ENCODE peak calls at places on chromosomes 3 and 15, in eight cellular contexts. J, C, D, X, P, S, T and O are unnamed samples. For H3K4me1, the result is how much of the 10 kb centered on the place peaks cover.

GRCh38 chr15:48625126-48625525 is 20.4 kb downstream of the FBN1 start:
- DNase-seq in J (no peak), C (no peak), D (no peak), P (no peak), X (no peak), S (no peak), T (peak), O (no peak)

GRCh38 chr3:50396502-50396901 is 37.2 kb upstream of the TMEM115 start:
- DNase-seq in C (peak), T (no peak), D (no peak), P (no peak), X (no peak), S (no peak), J (no peak), O (peak)

GRCh38 chr3:38651153-38651789 is 1.8 kb upstream of the SCN5A start:
- DNase-seq in D (peak), J (peak), S (peak), C (peak), T (peak), X (peak), P (peak), O (peak)

GRCh38 chr3:192933779-192934456 is 16.3 kb upstream of the MB21D2 start:
- DNase-seq in C (peak), T (peak), D (peak), X (no peak), J (no peak), S (no peak), P (no peak), O (peak)

GRCh38 chr3:9817437-9817836 is 7.4 kb downstream of the TTLL3 start:
- DNase-seq in J (no peak), C (peak), T (peak), X (no peak), D (no peak), S (no peak), P (no peak), O (no peak)

GRCh38 chr3:188848947-188849346 is 322.8 kb upstream of the TPRG1 start:
- DNase-seq in S (no peak), C (no peak), J (no peak), D (no peak), X (no peak), P (no peak), T (no peak), O (no peak)

GRCh38 chr3:74271541-74271940 is 342.9 kb downstream of the CNTN3 start:
- DNase-seq in C (no peak), J (no peak), X (no peak), S (no peak), T (no peak), D (no peak), P (no peak), O (no peak)

GRCh38 chr3:14802332-14802731 is 16.4 kb upstream of the FGD5 start:
- DNase-seq in C (no peak), S (peak), T (no peak), P (no peak), D (no peak), X (no peak), J (no peak), O (no peak)

GRCh38 chr3:186931487-186932280 is 1.4 kb downstream of the ST6GAL1 start:
- DNase-seq in P (peak), T (peak), X (peak), S (no peak), D (peak), C (peak), J (peak), O (peak)

GRCh38 chr3:170977911-170978310 is 48.6 kb downstream of the SLC2A2 start:
- DNase-seq in J (no peak), X (no peak), C (peak), D (peak), T (peak), P (no peak), S (no peak), O (no peak)

DNA sequence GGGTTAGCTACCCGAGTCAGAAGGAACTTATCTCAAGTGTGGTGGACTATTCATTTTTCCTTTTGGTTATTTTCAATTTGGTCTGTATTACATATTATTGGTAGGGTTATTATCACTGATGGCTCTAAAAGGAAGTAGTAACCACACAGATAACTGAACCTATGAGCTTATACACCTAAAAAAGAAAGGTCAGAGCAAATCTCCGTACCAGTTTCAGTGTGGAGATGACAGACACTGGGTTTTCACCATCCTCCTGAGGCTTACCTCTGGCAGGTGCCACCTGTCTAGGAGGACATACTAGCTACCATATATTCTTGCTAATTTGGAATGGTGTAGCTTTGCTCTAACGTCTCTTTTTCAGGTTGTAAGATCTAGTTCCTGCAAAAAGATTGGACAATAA is 10.2 kb downstream of the GAP43 start:
- DNase-seq in X (no peak), P (no peak), T (no peak), S (no peak), J (no peak), D (no peak), C (no peak), O (no peak)
- H3K4me1 ChIP-seq in X (under half), P (under half), T (under half), S (under half), J (under half), D (under half), C (under half), O (under half)

DNA sequence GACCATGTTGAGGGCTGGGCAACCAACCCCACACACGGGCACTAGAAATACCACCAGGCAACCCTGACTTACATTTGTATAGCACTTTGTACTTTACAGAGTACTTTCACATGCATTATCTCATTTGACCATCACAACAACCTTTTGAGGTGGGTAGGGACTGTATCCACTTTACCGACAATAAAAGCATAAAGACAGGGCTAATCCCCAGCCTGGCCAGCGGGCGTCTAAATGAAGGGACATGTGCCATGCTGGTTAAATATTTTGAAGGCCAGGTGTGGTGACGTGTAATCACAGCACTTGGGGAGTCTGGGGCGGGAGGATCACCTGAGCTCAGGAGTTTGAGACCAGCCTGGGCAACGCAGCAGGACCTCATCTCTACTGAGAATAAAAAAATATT is 23.6 kb downstream of the RASGRP1 start:
- DNase-seq in P (no peak), X (no peak), J (no peak), D (no peak), S (no peak), C (no peak), T (no peak), O (no peak)
- H3K4me1 ChIP-seq in P (half or more), X (under half), J (under half), D (under half), S (under half), C (under half), T (under half), O (under half)

GRCh38 chr15:78060232-78060631 is 17.3 kb downstream of the TBC1D2B start:
- DNase-seq in X (no peak), P (no peak), C (no peak), S (no peak), J (no peak), D (no peak), T (no peak), O (no peak)

GRCh38 chr15:78059110-78059839 is 18.2 kb downstream of the TBC1D2B start:
- DNase-seq in J (no peak), D (peak), X (no peak), P (no peak), S (no peak), T (no peak), C (no peak), O (peak)

GRCh38 chr15:78064544-78064943 is 13.0 kb downstream of the TBC1D2B start:
- DNase-seq in J (no peak), D (peak), X (no peak), T (peak), P (no peak), C (no peak), S (no peak), O (no peak)

GRCh38 chr15:78063966-78064365 is 13.5 kb downstream of the TBC1D2B start:
- DNase-seq in S (no peak), D (peak), C (no peak), J (no peak), T (no peak), P (no peak), X (no peak), O (no peak)

DNA sequence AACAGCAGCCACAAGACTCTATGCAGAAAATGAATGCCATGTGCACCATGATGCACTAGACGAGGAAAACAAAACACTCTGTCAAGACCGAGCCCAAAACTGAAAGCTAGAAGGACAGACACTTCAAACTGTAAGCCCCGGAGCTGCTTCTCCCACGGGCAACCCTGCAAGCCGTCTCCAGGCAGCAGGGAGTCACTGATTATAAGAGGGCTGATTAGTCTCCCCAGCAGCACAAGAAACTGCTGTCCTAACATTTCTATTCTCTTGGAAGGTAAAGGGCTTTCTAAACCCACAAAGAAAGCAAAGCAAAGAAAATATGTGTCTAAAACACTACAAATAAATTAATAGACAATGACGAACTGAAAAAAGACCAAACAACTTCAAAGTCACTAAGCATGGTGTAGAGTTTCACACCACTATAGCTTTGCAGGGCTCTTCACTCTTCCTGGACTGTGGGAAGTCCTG is 15.5 kb downstream of the TBC1D2B start:
- DNase-seq in C (no peak), S (no peak), D (peak), P (peak), J (no peak), T (peak), X (no peak), O (peak)
- H3K4me1 ChIP-seq in C (under half), S (under half), D (under half), P (half or more), J (half or more), T (under half), X (half or more), O (under half)

GRCh38 chr3:119305271-119305670 is 11.1 kb downstream of the ARHGAP31 start:
- DNase-seq in X (no peak), S (no peak), T (no peak), J (no peak), D (no peak), C (no peak), P (no peak), O (no peak)
- H3K4me1 ChIP-seq in X (under half), S (under half), T (under half), J (under half), D (under half), C (under half), P (under half), O (under half)

DNA sequence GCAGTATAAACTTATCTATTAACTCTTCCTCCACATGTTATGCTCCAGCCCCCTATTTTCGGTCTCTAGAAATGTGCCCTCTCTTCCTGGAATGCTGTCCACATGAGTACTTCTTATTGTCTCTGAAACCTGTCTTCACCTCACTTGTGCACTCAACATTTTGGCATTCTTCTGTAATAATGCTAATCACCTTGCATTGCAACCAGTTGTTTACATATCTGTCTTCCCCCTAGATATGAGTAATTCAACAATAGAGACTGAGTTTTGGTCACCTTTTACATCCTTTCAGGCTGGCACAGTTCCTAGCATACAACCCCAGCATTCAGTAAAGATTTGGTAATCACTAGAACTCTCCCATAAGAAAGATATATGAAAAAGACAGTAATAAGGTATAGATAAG is 17.2 kb downstream of the CCDC80 start:
- DNase-seq in T (no peak), S (no peak), D (no peak), X (no peak), P (no peak), C (peak), J (no peak), O (peak)
- H3K4me1 ChIP-seq in T (under half), S (under half), D (under half), X (under half), P (under half), C (under half), J (under half), O (under half)

GRCh38 chr3:48595075-48595525 is at the start of gene COL7A1:
- DNase-seq in X (no peak), P (no peak), T (no peak), S (no peak), D (no peak), J (no peak), C (no peak), O (no peak)
- H3K4me1 ChIP-seq in X (half or more), P (under half), T (under half), S (under half), D (half or more), J (under half), C (half or more), O (half or more)

DNA sequence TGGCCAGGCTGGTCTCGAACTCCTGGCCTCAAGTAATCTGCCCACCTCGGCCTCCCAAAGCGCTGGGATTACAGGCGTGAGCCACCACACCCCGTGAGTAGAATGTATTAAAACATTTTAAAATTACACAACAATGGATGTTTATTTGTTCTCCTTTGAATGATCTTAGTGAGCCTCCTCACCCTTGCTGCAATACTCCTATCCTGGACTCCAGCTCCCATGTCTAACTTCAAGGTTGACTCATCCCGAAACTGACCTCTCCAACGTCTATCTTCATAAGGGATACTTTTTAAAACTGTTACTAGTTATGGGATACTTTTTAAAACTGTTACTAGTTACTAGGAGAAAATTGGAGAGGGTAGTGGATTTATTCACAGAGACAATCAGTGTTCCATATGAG is 17.8 kb upstream of the RHCG start:
- DNase-seq in T (no peak), P (no peak), D (no peak), J (no peak), X (no peak), C (peak), S (no peak), O (no peak)
- H3K4me1 ChIP-seq in T (under half), P (under half), D (under half), J (under half), X (under half), C (under half), S (under half), O (under half)

GRCh38 chr3:4772171-4772804 is 206.9 kb upstream of the BHLHE40 start:
- DNase-seq in P (no peak), T (peak), D (peak), C (no peak), X (peak), J (peak), S (peak), O (peak)
- H3K4me1 ChIP-seq in P (under half), T (under half), D (under half), C (under half), X (under half), J (half or more), S (under half), O (under half)

DNA sequence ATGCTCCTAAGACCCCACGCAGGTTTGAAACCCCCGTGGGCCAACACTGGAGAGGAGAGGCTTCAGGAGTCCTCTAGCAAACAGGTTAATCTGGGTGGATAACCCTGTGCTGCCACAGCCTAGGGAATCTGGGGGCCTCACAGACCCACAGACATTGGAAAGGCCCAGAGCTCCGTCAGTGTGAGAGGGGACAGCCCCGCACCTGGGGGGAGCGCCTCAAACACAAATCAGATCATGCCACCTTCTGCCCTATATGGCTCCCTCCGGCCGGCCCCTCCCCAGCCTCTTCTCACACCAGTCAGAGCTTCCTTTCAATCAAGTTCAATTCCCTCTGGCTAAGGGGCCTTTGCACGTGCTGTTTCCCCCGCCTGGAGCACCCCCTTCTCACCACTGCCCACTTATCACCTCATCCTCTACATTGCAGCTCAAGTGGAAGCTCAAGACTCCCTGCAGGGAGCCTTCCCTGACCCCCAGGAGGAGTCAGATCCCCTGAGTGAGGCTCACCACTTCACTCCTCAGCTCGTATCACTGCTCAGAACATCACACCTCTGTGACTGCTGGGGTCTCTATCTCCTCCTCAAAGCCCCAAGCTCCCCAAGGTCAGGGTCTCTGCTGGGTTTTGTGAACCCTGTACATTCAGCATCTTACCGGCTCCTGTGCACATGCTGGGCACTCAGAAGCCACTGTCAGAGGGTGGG is 24.1 kb downstream of the FBLN2 start:
- DNase-seq in C (no peak), T (no peak), S (no peak), D (no peak), P (no peak), J (no peak), X (no peak), O (no peak)
- H3K4me1 ChIP-seq in C (under half), T (under half), S (under half), D (under half), P (under half), J (under half), X (under half), O (under half)